ENCODE peak calls at places on chromosomes 1 and 21, in five cellular contexts. T is NCI-H1092; M is effector CD4-positive, alpha-beta T cell; L is coronary artery; V is GM03348. F is an unnamed sample.

GRCh38 chr1:244628719-244629299 is 24.1 kb upstream of the DESI2 start:
- DNase-seq in M (no peak), V (no peak), L (no peak), T (no peak), F (no peak)

GRCh38 chr21:44949161-44950015 is 9.6 kb downstream of the SLX9 start:
- DNase-seq in T (no peak), M (peak; percentile 85), L (peak; percentile 89), V (peak; percentile 87), F (peak; percentile 83)

GRCh38 chr1:38127432-38127831 is 80.8 kb upstream of the POU3F1 start:
- DNase-seq in T (no peak), L (no peak), M (no peak), V (no peak), F (peak; percentile 49)

GRCh38 chr21:45644041-45644906 is 749 bp downstream of the PCBP3 start:
- DNase-seq in M (no peak), T (no peak), L (no peak), V (peak; percentile 59), F (peak; percentile 71)

GRCh38 chr1:231883382-231883781 is 256.8 kb downstream of the DISC1 start:
- DNase-seq in V (no peak), M (no peak), L (no peak), T (no peak), F (no peak)

GRCh38 chr1:205601209-205601608 is 30.6 kb downstream of the ELK4 start:
- DNase-seq in T (no peak), V (no peak), L (no peak), M (no peak), F (no peak)

GRCh38 chr1:45723248-45723930 is 27.1 kb downstream of the IPP start:
- DNase-seq in M (no peak), T (no peak), V (no peak), L (no peak), F (peak; percentile 63)

GRCh38 chr1:62530516-62531154 is 66.7 kb upstream of the ANGPTL3 start:
- DNase-seq in M (no peak), L (no peak), T (no peak), V (no peak), F (peak; percentile 80)

GRCh38 chr1:163056832-163057231 is 12.3 kb upstream of the RGS4 start:
- DNase-seq in T (no peak), V (peak; percentile 25), L (no peak), M (no peak), F (peak; percentile 87)

GRCh38 chr1:101025283-101025679 is 303 bp downstream of the DPH5 start:
- DNase-seq in M (no peak), T (no peak), L (no peak), V (peak; percentile 31), F (no peak)

GRCh38 chr1:57329932-57330331 is 93.9 kb downstream of the DAB1 start:
- DNase-seq in T (no peak), M (no peak), V (no peak), L (no peak), F (no peak)

GRCh38 chr1:2163205-2163604 is 31.4 kb downstream of the FAAP20 start:
- DNase-seq in V (no peak), L (no peak), M (no peak), T (no peak), F (no peak)

GRCh38 chr21:46667191-46667734 is 31.8 kb downstream of the PRMT2 start:
- DNase-seq in L (no peak), V (peak; percentile 33), T (no peak), M (no peak), F (peak; percentile 16)

GRCh38 chr1:192445849-192446489 is 129.2 kb downstream of the RGS21 start:
- DNase-seq in L (no peak), V (peak; percentile 23), T (no peak), M (peak; percentile 50), F (peak; percentile 80)

GRCh38 chr1:164092603-164093353 is 466.2 kb upstream of the PBX1 start:
- DNase-seq in V (no peak), L (no peak), M (no peak), T (no peak), F (no peak)

GRCh38 chr1:31723828-31724359 is 20.1 kb upstream of the COL16A1 start:
- DNase-seq in V (peak; percentile 78), T (no peak), M (peak; percentile 19), L (no peak), F (peak; percentile 77)

F was measured in adipocyte.